ENCODE peak calls at places on chromosomes 5 and 9, in ten cellular contexts. K is naive thymus-derived CD4-positive, alpha-beta T cell; L is CD8-positive, alpha-beta T cell; Z is psoas muscle; P is SJSA1; N is upper lobe of right lung; Q is CD4-positive, alpha-beta T cell; M is PC-9; O is uterus; S is OCI-LY7. W is an unnamed sample.
A peak's percentile ranks its signal among the peaks of the same experiment; 100 is the strongest.

GRCh38 chr5:138458353-138458752 is 6.9 kb upstream of the EGR1 start:
- DNase-seq in K (no peak), L (no peak), Z (peak; percentile 3), P (no peak), N (no peak), Q (no peak), M (no peak), O (no peak), S (no peak), W (no peak)

GRCh38 chr5:97102010-97102470 is 40.4 kb downstream of the LIX1 start:
- DNase-seq in K (no peak), L (no peak), Z (no peak), P (no peak), N (no peak), Q (no peak), M (no peak), O (no peak), S (no peak), W (no peak)

GRCh38 chr5:116626272-116626723 is 51.7 kb upstream of the SEMA6A start:
- DNase-seq in K (no peak), L (no peak), Z (peak; percentile 51), P (peak; percentile 85), N (no peak), Q (no peak), M (no peak), O (peak; percentile 88), S (no peak), W (no peak)

GRCh38 chr9:70668751-70669150 is 254.3 kb upstream of the KLF9 start:
- DNase-seq in K (no peak), L (no peak), Z (no peak), P (no peak), N (no peak), Q (no peak), M (no peak), O (no peak), S (no peak), W (no peak)

GRCh38 chr9:118222375-118222774 is 518.2 kb downstream of the TLR4 start:
- DNase-seq in K (no peak), L (no peak), Z (no peak), P (no peak), N (no peak), Q (no peak), M (no peak), O (no peak), S (no peak), W (no peak)

GRCh38 chr9:4293293-4293931 is 6.5 kb downstream of the GLIS3 start:
- DNase-seq in K (no peak), L (no peak), Z (peak; percentile 27), P (peak; percentile 89), N (no peak), Q (no peak), M (peak; percentile 60), O (no peak), S (no peak), W (no peak)

GRCh38 chr5:73039082-73039481 is 81.3 kb upstream of the TMEM171 start:
- DNase-seq in K (no peak), L (no peak), Z (no peak), P (no peak), N (no peak), Q (no peak), M (peak; percentile 29), O (no peak), S (peak; percentile 14), W (no peak)

GRCh38 chr5:52727568-52727967 is 60.1 kb upstream of the ITGA1 start:
- DNase-seq in K (no peak), L (no peak), Z (no peak), P (peak; percentile 75), N (no peak), Q (no peak), M (peak; percentile 17), O (peak; percentile 19), S (no peak), W (no peak)

GRCh38 chr9:33167949-33168535 is 906 bp upstream of the B4GALT1 start:
- DNase-seq in K (no peak), L (peak; percentile 28), Z (no peak), P (no peak), N (no peak), Q (peak; percentile 11), M (no peak), O (peak; percentile 48), S (peak; percentile 39), W (no peak)

GRCh38 chr5:133611357-133612020 is 852 bp downstream of the FSTL4 start:
- DNase-seq in K (no peak), L (no peak), Z (no peak), P (no peak), N (no peak), Q (no peak), M (no peak), O (no peak), S (no peak), W (no peak)

GRCh38 chr9:99114846-99115500 is 10.1 kb downstream of the TGFBR1 start:
- DNase-seq in K (no peak), L (no peak), Z (no peak), P (no peak), N (no peak), Q (no peak), M (no peak), O (no peak), S (no peak), W (no peak)

GRCh38 chr5:173010021-173010420 is 26.4 kb downstream of the ATP6V0E1 start:
- DNase-seq in K (no peak), L (no peak), Z (no peak), P (peak; percentile 57), N (no peak), Q (no peak), M (no peak), O (no peak), S (no peak), W (no peak)

GRCh38 chr9:99249619-99250018 is 27.5 kb downstream of the SEC61B start:
- DNase-seq in K (no peak), L (no peak), Z (no peak), P (no peak), N (no peak), Q (no peak), M (no peak), O (no peak), S (no peak), W (no peak)

GRCh38 chr5:54756301-54756700 is 229.1 kb downstream of the ESM1 start:
- DNase-seq in K (no peak), L (no peak), Z (no peak), P (no peak), N (no peak), Q (no peak), M (no peak), O (no peak), S (no peak), W (no peak)

GRCh38 chr9:130756037-130756436 is 62.5 kb downstream of the EXOSC2 start:
- DNase-seq in K (no peak), L (no peak), Z (no peak), P (no peak), N (no peak), Q (no peak), M (no peak), O (no peak), S (no peak), W (no peak)
- H3K27ac ChIP-seq in K (no peak overlapping the region), L (no peak overlapping the region), Z (no peak overlapping the region), P (no peak overlapping the region), N (no peak overlapping the region), Q (no peak overlapping the region), M (no peak overlapping the region), O (no peak overlapping the region), S (no peak overlapping the region), W (no peak overlapping the region)

DNA sequence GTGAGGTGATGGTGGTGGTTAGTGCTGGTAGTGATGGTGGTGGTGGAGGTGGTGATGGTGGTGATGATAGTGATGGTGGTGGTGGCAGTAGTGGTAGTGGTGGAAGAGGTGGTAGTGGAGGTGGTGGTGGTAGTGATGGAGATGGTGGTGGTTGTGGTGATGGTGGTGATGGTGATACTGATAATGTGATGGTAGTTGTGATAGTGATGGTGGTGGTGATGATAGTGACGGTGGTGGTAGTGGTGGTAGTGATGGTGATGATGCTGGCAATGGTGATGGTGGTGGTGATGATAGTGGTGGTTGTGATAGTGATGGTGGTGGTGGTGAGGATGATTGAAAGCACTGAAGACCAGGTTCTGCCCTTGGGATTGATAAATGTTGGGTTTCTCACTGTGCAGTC is 85.2 kb upstream of the SLC1A3 start:
- DNase-seq in K (no peak), L (no peak), Z (no peak), P (no peak), N (no peak), Q (no peak), M (no peak), O (no peak), S (no peak), W (no peak)
- H3K27ac ChIP-seq in K (no peak overlapping the region), L (no peak overlapping the region), Z (no peak overlapping the region), P (no peak overlapping the region), N (no peak overlapping the region), Q (no peak overlapping the region), M (no peak overlapping the region), O (no peak overlapping the region), S (no peak overlapping the region), W (no peak overlapping the region)

GRCh38 chr9:135128035-135128670 is 40.7 kb downstream of the OLFM1 start:
- DNase-seq in K (no peak), L (no peak), Z (no peak), P (no peak), N (no peak), Q (no peak), M (no peak), O (no peak), S (no peak), W (no peak)

GRCh38 chr9:135132008-135132407 is 44.5 kb downstream of the OLFM1 start:
- DNase-seq in K (no peak), L (no peak), Z (no peak), P (no peak), N (no peak), Q (no peak), M (no peak), O (no peak), S (no peak), W (no peak)

GRCh38 chr9:135129137-135129695 is 41.7 kb downstream of the OLFM1 start:
- DNase-seq in K (no peak), L (no peak), Z (no peak), P (no peak), N (no peak), Q (no peak), M (no peak), O (no peak), S (no peak), W (no peak)

GRCh38 chr9:135131488-135131887 is 44.0 kb downstream of the OLFM1 start:
- DNase-seq in K (no peak), L (no peak), Z (no peak), P (no peak), N (no peak), Q (no peak), M (no peak), O (no peak), S (no peak), W (no peak)

GRCh38 chr9:135130266-135130976 is 43.0 kb downstream of the OLFM1 start:
- DNase-seq in K (no peak), L (no peak), Z (no peak), P (peak; percentile 68), N (no peak), Q (no peak), M (no peak), O (no peak), S (no peak), W (no peak)
- H3K27ac ChIP-seq in K (no peak overlapping the region), L (no peak overlapping the region), Z (no peak overlapping the region), P (peak overlapping the region; percentile 62), N (no peak overlapping the region), Q (no peak overlapping the region), M (no peak overlapping the region), O (no peak overlapping the region), S (no peak overlapping the region), W (no peak overlapping the region)

DNA sequence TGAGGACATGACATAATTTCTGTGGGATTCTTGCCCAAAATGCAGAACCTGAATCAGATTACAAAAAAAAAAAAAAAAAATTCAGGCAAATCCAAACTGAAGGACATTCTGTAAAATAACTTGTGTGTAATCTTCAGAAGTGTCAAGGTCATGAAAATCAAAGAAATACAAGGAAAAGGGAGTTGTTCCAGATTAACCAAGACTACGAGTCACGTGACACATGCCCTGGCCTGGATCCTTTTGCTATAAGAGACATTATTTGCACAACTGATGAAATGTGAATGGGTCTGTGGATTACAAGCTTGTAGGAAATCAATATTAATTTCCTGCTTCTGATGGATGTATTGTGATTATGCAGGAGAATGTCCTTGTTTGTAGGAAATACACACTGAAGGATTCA is 216.8 kb upstream of the NFIL3 start:
- DNase-seq in K (no peak), L (no peak), Z (no peak), P (no peak), N (no peak), Q (no peak), M (no peak), O (no peak), S (no peak), W (no peak)
- H3K27ac ChIP-seq in K (no peak overlapping the region), L (no peak overlapping the region), Z (no peak overlapping the region), P (no peak overlapping the region), N (no peak overlapping the region), Q (no peak overlapping the region), M (no peak overlapping the region), O (no peak overlapping the region), S (no peak overlapping the region), W (no peak overlapping the region)

W was measured in CD4-positive, CD25-positive, alpha-beta regulatory T cell.